ENCODE peak calls at places on chromosome 7, in five cellular contexts. Y is K562, E is breast epithelium, S is spleen, V is HCT116. D is an unnamed sample.

GRCh38 chr7:134254311-134254710 is 62.4 kb downstream of the SLC35B4 start:
- DNase-seq in Y (peak; percentile 26), E (no peak), S (no peak), V (peak; percentile 10), D (no peak)

GRCh38 chr7:117665393-117665792 is 185.6 kb downstream of the CFTR start:
- DNase-seq in Y (no peak), E (no peak), S (no peak), V (no peak), D (no peak)

GRCh38 chr7:45921699-45922519 is 837 bp upstream of the IGFBP3 start:
- DNase-seq in Y (peak; percentile 33), E (no peak), S (no peak), V (peak; percentile 44), D (no peak)

GRCh38 chr7:46257766-46258448 is 336.8 kb upstream of the IGFBP3 start:
- DNase-seq in Y (no peak), E (no peak), S (no peak), V (peak; percentile 15), D (no peak)

GRCh38 chr7:30321089-30321991 is 36.9 kb downstream of the ZNRF2 start:
- DNase-seq in Y (no peak), E (no peak), S (no peak), V (no peak), D (no peak)

GRCh38 chr7:85125679-85126078 is 61.2 kb downstream of the SEMA3D start:
- DNase-seq in Y (no peak), E (no peak), S (no peak), V (no peak), D (no peak)

GRCh38 chr7:145105561-145105960 is 269.7 kb upstream of the TPK1 start:
- DNase-seq in Y (no peak), E (no peak), S (no peak), V (no peak), D (no peak)

GRCh38 chr7:14288701-14289100 is 299.2 kb upstream of the ETV1 start:
- DNase-seq in Y (no peak), E (no peak), S (no peak), V (no peak), D (no peak)

GRCh38 chr7:142482899-142483658 is 225.2 kb upstream of the PRSS58 start:
- DNase-seq in Y (peak; percentile 49), E (no peak), S (peak; percentile 80), V (peak; percentile 35), D (no peak)

GRCh38 chr7:158073845-158074840 is 513.5 kb downstream of the PTPRN2 start:
- DNase-seq in Y (no peak), E (no peak), S (peak; percentile 69), V (no peak), D (peak; percentile 37)

GRCh38 chr7:44221231-44221791 is 20.5 kb downstream of the YKT6 start:
- DNase-seq in Y (peak; percentile 80), E (no peak), S (peak; percentile 73), V (no peak), D (no peak)

GRCh38 chr7:2005746-2006145 is 227.0 kb downstream of the MAD1L1 start:
- DNase-seq in Y (no peak), E (no peak), S (peak; percentile 42), V (no peak), D (no peak)

GRCh38 chr7:36238138-36238537 is 85.1 kb downstream of the EEPD1 start:
- DNase-seq in Y (no peak), E (no peak), S (no peak), V (no peak), D (no peak)

GRCh38 chr7:44131173-44132009 is 8.0 kb upstream of the POLD2 start:
- DNase-seq in Y (no peak), E (no peak), S (no peak), V (no peak), D (no peak)

GRCh38 chr7:149869867-149870266 is 3.9 kb upstream of the ATP6V0E2 start:
- DNase-seq in Y (no peak), E (no peak), S (no peak), V (no peak), D (no peak)

GRCh38 chr7:112630565-112630964 is 149.8 kb downstream of the LSMEM1 start:
- DNase-seq in Y (no peak), E (no peak), S (no peak), V (no peak), D (no peak)

GRCh38 chr7:114279901-114280300 is 134.7 kb upstream of the FOXP2 start:
- DNase-seq in Y (no peak), E (no peak), S (no peak), V (no peak), D (no peak)

GRCh38 chr7:4282434-4283223 is 399.5 kb upstream of the FOXK1 start:
- DNase-seq in Y (no peak), E (no peak), S (peak; percentile 30), V (no peak), D (no peak)

GRCh38 chr7:86911703-86912102 is 147.8 kb downstream of the ELAPOR2 start:
- DNase-seq in Y (peak; percentile 15), E (no peak), S (no peak), V (no peak), D (no peak)

GRCh38 chr7:86914468-86915054 is 144.9 kb downstream of the ELAPOR2 start:
- DNase-seq in Y (peak; percentile 34), E (no peak), S (no peak), V (no peak), D (no peak)

GRCh38 chr7:86916277-86916825 is 143.1 kb downstream of the ELAPOR2 start:
- DNase-seq in Y (no peak), E (no peak), S (no peak), V (no peak), D (no peak)

GRCh38 chr7:86918245-86918644 is 141.2 kb downstream of the ELAPOR2 start:
- DNase-seq in Y (no peak), E (no peak), S (no peak), V (no peak), D (no peak)

GRCh38 chr7:86913709-86914108 is 145.7 kb downstream of the ELAPOR2 start:
- DNase-seq in Y (no peak), E (no peak), S (no peak), V (no peak), D (no peak)
- TF ChIP-seq POLR2AphosphoS5 in Y (no peak), E (no peak), S (no peak), V (no peak), D (no peak)

GRCh38 chr7:124086843-124087242 is 54.0 kb upstream of the TMEM229A start:
- DNase-seq in Y (no peak), E (no peak), S (no peak), V (no peak), D (no peak)

GRCh38 chr7:124085168-124085567 is 52.3 kb upstream of the TMEM229A start:
- DNase-seq in Y (no peak), E (no peak), S (no peak), V (no peak), D (no peak)

GRCh38 chr7:124089621-124090020 is 56.8 kb upstream of the TMEM229A start:
- DNase-seq in Y (no peak), E (no peak), S (no peak), V (no peak), D (no peak)

GRCh38 chr7:124088590-124088989 is 55.7 kb upstream of the TMEM229A start:
- DNase-seq in Y (no peak), E (no peak), S (no peak), V (no peak), D (no peak)

DNA sequence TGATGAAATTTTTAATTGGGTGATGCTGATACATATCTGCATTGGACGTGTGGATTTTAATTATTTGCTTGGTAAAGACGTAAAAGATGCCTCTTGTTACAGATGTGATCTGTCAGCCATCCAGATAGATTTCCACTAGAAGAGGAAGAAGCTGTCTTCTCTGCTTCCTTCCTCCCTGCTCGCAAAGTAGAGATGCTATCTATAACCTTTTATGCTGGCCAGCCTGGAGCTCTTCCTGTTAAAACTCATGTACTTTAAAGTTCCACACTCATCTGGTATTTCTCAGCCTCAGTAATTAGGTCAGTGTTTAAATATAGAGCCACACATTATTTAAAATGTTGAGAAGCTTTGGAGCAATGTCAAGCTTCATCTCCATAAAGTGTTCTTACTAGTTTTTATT is 51.2 kb upstream of the TMEM229A start:
- DNase-seq in Y (no peak), E (no peak), S (no peak), V (no peak), D (no peak)
- TF ChIP-seq POLR2AphosphoS5 in Y (no peak), E (no peak), S (no peak), V (no peak), D (no peak)

GRCh38 chr7:80520199-80520598 is 8.3 kb upstream of the GNAT3 start:
- DNase-seq in Y (no peak), E (no peak), S (no peak), V (no peak), D (no peak)

GRCh38 chr7:80526472-80526871 is 14.6 kb upstream of the GNAT3 start:
- DNase-seq in Y (no peak), E (no peak), S (no peak), V (no peak), D (no peak)

GRCh38 chr7:80517177-80517804 is 5.4 kb upstream of the GNAT3 start:
- DNase-seq in Y (no peak), E (no peak), S (no peak), V (no peak), D (no peak)

GRCh38 chr7:80521809-80522208 is 9.9 kb upstream of the GNAT3 start:
- DNase-seq in Y (no peak), E (no peak), S (no peak), V (no peak), D (no peak)
- TF ChIP-seq POLR2AphosphoS5 in Y (no peak), E (no peak), S (no peak), V (no peak), D (no peak)

GRCh38 chr7:100983451-100984187 is 14.3 kb downstream of the MUC12 start:
- DNase-seq in Y (no peak), E (no peak), S (peak; percentile 11), V (peak; percentile 6), D (no peak)
- TF ChIP-seq POLR2AphosphoS5 in Y (no peak), E (no peak), S (no peak), V (no peak), D (no peak)

DNA sequence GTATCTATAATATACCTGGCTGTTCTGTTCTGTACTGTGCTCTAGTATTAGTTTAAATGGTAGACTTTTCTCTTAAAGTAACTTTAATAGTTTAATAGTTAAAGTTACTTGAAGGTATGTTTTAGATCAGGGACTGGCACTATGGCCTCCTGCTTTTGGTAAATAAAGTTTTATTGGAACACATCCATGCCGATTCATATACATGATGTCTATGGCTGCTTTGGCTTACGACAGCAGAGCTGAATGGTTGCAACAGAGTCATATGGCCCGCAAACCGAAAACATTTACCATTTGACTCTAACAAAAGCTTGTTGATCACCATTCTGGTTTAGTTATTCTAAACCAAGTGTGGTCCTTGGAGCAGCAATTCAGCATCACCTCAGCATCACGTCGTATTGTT is 6.7 kb downstream of the LUC7L2 start:
- DNase-seq in Y (no peak), E (no peak), S (no peak), V (no peak), D (no peak)
- TF ChIP-seq POLR2AphosphoS5 in Y (no peak), E (no peak), S (no peak), V (no peak), D (no peak)

D was measured in upper lobe of left lung.